ENCODE peak calls at places on chromosome 17, in seven cellular contexts. W is GM23248, H is MM.1S, R is PC-9, D is SK-N-SH, L is neural progenitor cell, C is GM23338. J is an unnamed sample. For H3F3A, the result is how much of the 10 kb centered on the place peaks cover.

GRCh38 chr17:60087882-60088669 is 9.4 kb upstream of the HEATR6 start:
- DNase-seq in D (no peak), H (no peak), R (peak), C (peak), L (no peak), W (peak), J (peak)

GRCh38 chr17:34633351-34633750 is 54.0 kb downstream of the TMEM132E start:
- DNase-seq in C (peak), R (peak), H (peak), L (peak), W (no peak), D (no peak), J (no peak)

GRCh38 chr17:67689534-67690177 is 28.1 kb upstream of the NOL11 start:
- DNase-seq in L (peak), D (peak), R (peak), H (peak), W (peak), C (peak), J (peak)

GRCh38 chr17:2710804-2711607 is 558 bp downstream of the CLUH start:
- DNase-seq in L (peak), C (peak), H (peak), D (peak), W (peak), R (peak), J (peak)

GRCh38 chr17:73155410-73156165 is 9.2 kb upstream of the SSTR2 start:
- DNase-seq in H (no peak), W (no peak), D (peak), L (peak), R (no peak), C (peak), J (no peak)

GRCh38 chr17:43936434-43936833 is 5.8 kb downstream of the PPY start:
- DNase-seq in L (no peak), C (no peak), R (no peak), W (peak), D (no peak), H (no peak), J (peak)

GRCh38 chr17:75308732-75309629 is 19.7 kb upstream of the SLC25A19 start:
- DNase-seq in L (no peak), D (no peak), C (no peak), R (no peak), H (no peak), W (no peak), J (no peak)

GRCh38 chr17:9475259-9475658 is 100.4 kb downstream of the STX8 start:
- DNase-seq in C (no peak), D (no peak), W (no peak), L (no peak), R (no peak), H (no peak), J (no peak)

GRCh38 chr17:45363498-45363897 is 46.7 kb upstream of the MAP3K14 start:
- DNase-seq in R (no peak), D (no peak), H (no peak), W (no peak), C (no peak), L (no peak), J (no peak)

GRCh38 chr17:2724783-2725164 is 13.2 kb upstream of the CLUH start:
- DNase-seq in D (no peak), C (peak), L (peak), R (no peak), W (peak), H (no peak), J (peak)

GRCh38 chr17:38705523-38705802 is 390 bp downstream of the MLLT6 start:
- DNase-seq in C (peak), D (peak), L (no peak), W (peak), H (no peak), R (no peak), J (no peak)

GRCh38 chr17:64500923-64501765 is 4.3 kb upstream of the POLG2 start:
- DNase-seq in C (no peak), H (no peak), D (no peak), W (peak), L (no peak), R (no peak), J (no peak)

GRCh38 chr17:64503341-64503740 is 2.7 kb downstream of the DDX5 start:
- DNase-seq in H (no peak), W (peak), C (no peak), D (no peak), L (no peak), R (no peak), J (no peak)

GRCh38 chr17:64500487-64500859 is 3.6 kb upstream of the POLG2 start:
- DNase-seq in W (peak), C (no peak), D (no peak), L (no peak), R (no peak), H (no peak), J (no peak)

GRCh38 chr17:64502809-64503208 is 3.3 kb downstream of the DDX5 start:
- DNase-seq in D (no peak), H (no peak), R (no peak), C (no peak), L (no peak), W (peak), J (no peak)

GRCh38 chr17:64502021-64502420 is 4.1 kb downstream of the DDX5 start:
- DNase-seq in D (no peak), L (no peak), W (peak), H (no peak), R (no peak), C (no peak), J (no peak)
- H3F3A ChIP-seq in D (half or more), L (half or more), W (half or more), H (half or more), R (half or more), C (half or more), J (half or more)

DNA sequence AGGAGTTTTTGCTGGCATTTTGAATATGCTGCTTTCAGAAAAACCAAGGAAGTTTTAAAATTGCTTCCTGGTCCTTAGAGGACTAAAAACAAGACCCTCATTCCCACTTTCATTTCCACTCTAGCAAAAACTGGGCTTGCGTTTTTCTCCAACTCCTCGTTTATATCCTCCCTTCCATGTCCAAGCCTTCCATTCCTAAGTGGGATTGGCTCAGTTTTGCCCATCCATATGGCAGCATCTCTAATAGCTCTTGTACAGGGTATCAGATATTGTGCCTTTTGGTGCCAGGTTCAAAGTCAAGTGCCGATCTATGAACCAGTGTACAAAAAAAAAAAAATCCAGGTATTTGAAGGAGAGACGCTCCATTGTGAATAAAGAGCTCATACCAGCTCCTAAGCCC is 9.9 kb upstream of the TBKBP1 start:
- DNase-seq in W (no peak), L (no peak), R (no peak), H (no peak), D (no peak), C (no peak), J (no peak)
- H3F3A ChIP-seq in W (half or more), L (half or more), R (half or more), H (under half), D (half or more), C (under half), J (under half)

GRCh38 chr17:57999010-57999495 is 8.0 kb downstream of the SRSF1 start:
- DNase-seq in L (no peak), R (no peak), W (no peak), H (no peak), D (no peak), C (no peak), J (no peak)

GRCh38 chr17:58001461-58002124 is 5.5 kb downstream of the SRSF1 start:
- DNase-seq in W (no peak), H (no peak), D (no peak), L (no peak), R (no peak), C (no peak), J (no peak)

GRCh38 chr17:57997085-57997809 is 9.2 kb upstream of the VEZF1 start:
- DNase-seq in W (no peak), R (no peak), L (no peak), H (no peak), D (no peak), C (no peak), J (no peak)

GRCh38 chr17:57998234-57998746 is 8.8 kb downstream of the SRSF1 start:
- DNase-seq in L (no peak), D (no peak), C (no peak), R (no peak), W (no peak), H (no peak), J (no peak)

DNA sequence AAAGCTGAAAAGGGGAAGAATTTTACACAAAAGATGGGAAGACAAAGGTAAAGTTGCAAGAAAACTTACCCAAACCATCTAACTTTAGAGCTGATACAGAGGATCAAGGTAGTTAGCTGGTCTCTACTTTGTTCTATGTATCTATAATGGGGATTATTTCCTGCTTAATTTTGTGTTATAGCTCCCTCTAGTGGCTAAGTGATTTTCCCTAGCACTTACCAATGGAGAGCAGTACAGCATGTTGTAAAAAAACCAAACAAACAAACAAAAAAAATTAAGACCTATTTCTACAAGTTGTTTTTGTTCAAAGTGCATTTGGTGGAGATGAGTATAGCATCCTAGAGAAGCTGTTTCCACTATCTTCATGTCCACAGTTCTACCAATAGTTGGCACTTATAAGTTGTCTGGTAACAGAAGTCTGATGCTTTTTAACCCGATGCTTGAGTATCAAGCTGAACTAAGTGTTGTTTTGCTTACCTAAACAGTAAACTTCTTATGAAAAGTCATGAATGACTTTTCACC is 7.5 kb downstream of the SRSF1 start:
- DNase-seq in L (peak), H (peak), W (peak), D (peak), R (peak), C (peak), J (peak)
- H3F3A ChIP-seq in L (half or more), H (half or more), W (half or more), D (half or more), R (half or more), C (under half), J (half or more)

GRCh38 chr17:81846743-81847689 is 12.2 kb upstream of the PPP1R27 start:
- DNase-seq in W (no peak), D (no peak), H (no peak), L (no peak), R (no peak), C (no peak), J (no peak)

GRCh38 chr17:81854974-81855774 is 5.2 kb downstream of the P4HB start:
- DNase-seq in W (peak), R (no peak), L (no peak), D (peak), C (peak), H (peak), J (peak)

GRCh38 chr17:81851423-81851822 is 8.9 kb downstream of the P4HB start:
- DNase-seq in L (no peak), W (no peak), C (no peak), D (no peak), H (no peak), R (no peak), J (no peak)

GRCh38 chr17:81849457-81849856 is 10.9 kb downstream of the P4HB start:
- DNase-seq in D (no peak), H (peak), W (no peak), R (no peak), C (no peak), L (no peak), J (no peak)

GRCh38 chr17:81852237-81852636 is 8.1 kb downstream of the P4HB start:
- DNase-seq in D (no peak), C (no peak), H (peak), R (no peak), W (no peak), L (no peak), J (no peak)
- H3F3A ChIP-seq in D (under half), C (under half), H (under half), R (under half), W (under half), L (under half), J (under half)

DNA sequence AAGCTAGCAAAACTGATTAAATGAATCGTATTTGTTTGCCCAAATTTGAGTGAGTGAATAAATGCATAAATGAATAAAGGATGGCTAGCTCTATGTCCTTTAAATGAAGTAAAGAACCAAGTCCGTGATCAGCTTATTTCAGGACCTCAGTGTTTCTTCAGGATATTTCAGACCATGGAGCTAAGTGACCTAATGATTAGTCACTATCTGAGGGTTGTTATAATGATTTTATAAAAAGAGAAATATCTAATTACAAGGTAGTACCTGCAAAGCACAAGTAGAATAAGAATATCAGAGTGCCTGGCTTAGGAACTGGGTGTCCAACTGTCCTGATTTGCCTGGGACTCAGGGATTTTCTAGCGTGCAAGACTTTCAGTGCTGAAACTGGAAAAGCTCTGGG is 12.5 kb downstream of the KCNJ2 start:
- DNase-seq in W (peak), R (no peak), D (no peak), L (no peak), C (no peak), H (no peak), J (peak)
- H3F3A ChIP-seq in W (under half), R (under half), D (under half), L (under half), C (under half), H (under half), J (under half)

GRCh38 chr17:77451894-77452852 is 311.4 kb downstream of the SEC14L1 start:
- DNase-seq in R (no peak), D (peak), W (peak), L (peak), C (peak), H (no peak), J (no peak)
- H3F3A ChIP-seq in R (under half), D (under half), W (under half), L (under half), C (under half), H (under half), J (under half)

DNA sequence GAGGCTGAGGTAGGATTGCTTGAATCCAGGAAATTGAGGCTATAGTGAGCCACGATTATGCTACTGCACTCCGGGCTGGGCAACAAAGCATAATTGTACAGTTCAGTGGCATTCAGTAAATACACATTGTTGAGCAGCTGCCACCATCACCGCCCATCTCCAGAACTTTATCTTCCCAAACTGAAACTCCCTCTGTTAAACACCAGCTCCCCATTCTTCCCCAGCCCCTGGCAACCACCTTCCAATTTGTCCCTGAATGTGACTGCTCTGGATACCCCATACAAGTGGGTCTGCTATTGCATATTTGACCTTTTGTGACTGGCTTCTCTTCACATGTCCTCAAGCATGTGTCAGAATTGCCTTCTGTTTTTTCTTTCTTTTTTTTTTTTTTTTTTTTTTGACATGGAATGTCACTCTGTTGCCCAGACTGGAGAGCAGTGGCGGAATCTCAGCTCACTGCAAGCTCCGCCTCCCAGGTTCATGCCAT is 2.9 kb downstream of the RPL38 start:
- DNase-seq in C (no peak), D (no peak), H (no peak), R (no peak), W (no peak), L (no peak), J (no peak)
- H3F3A ChIP-seq in C (half or more), D (half or more), H (under half), R (half or more), W (half or more), L (half or more), J (under half)

GRCh38 chr17:27342059-27342458 is 48.1 kb downstream of the WSB1 start:
- DNase-seq in W (no peak), L (no peak), C (no peak), R (no peak), D (no peak), H (no peak), J (no peak)
- H3F3A ChIP-seq in W (under half), L (under half), C (under half), R (under half), D (under half), H (under half), J (under half)

GRCh38 chr17:65018612-65019290 is 37.8 kb downstream of the GNA13 start:
- DNase-seq in C (no peak), D (no peak), H (no peak), L (peak), R (no peak), W (peak), J (no peak)

GRCh38 chr17:65013613-65014391 is 42.7 kb downstream of the GNA13 start:
- DNase-seq in H (no peak), C (no peak), L (no peak), R (peak), D (no peak), W (peak), J (peak)

GRCh38 chr17:65015855-65016254 is 40.7 kb downstream of the GNA13 start:
- DNase-seq in D (no peak), R (no peak), L (no peak), H (no peak), C (no peak), W (no peak), J (no peak)

GRCh38 chr17:65020284-65020683 is 36.3 kb downstream of the GNA13 start:
- DNase-seq in R (peak), W (peak), D (no peak), L (no peak), H (no peak), C (no peak), J (peak)

DNA sequence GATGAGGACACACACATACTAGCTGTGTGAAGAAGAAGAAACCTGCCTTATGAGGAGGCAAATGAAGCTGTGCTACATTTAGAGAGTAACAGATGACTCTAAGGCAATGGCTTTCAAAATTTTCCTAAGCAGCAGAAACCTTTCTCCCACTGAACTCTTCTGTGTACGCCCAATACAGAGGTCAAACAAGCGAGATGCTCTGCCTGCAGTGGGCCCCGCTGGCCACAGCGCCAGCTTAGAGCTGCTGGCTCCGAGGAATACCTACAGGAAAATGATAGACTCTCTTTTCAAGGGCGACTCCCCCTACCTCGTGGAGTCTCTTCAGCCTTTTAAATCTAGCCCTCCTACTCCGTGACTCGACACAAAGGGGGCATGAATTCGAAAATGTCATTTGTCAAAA is 39.2 kb downstream of the GNA13 start:
- DNase-seq in D (no peak), W (peak), C (peak), R (no peak), L (peak), H (no peak), J (no peak)
- H3F3A ChIP-seq in D (under half), W (half or more), C (under half), R (under half), L (under half), H (under half), J (under half)

GRCh38 chr17:64969046-64969501 is 49.8 kb upstream of the LRRC37A3 start:
- DNase-seq in H (peak), R (no peak), C (no peak), L (no peak), W (no peak), D (no peak), J (no peak)

DNA sequence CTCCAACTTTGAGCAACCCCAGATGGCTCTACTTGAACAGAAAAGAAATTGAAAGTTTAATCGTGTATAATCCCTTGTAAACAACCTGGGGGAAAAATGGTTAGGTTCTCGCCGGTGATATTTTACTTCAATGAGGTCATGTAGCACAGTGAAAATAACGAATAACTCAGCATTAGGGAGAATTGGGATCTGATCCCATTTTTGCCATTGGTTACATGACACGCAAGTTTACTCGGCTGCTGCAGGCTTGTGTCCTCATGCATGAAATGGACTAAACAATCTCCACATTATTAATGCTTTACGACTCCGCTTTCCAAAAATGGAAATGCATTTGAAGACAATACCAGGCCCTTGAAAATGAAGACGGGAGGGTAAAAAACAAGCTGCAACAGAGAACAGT is 45.5 kb upstream of the LRRC37A3 start:
- DNase-seq in D (no peak), C (no peak), W (no peak), R (no peak), L (peak), H (no peak), J (no peak)
- H3F3A ChIP-seq in D (under half), C (under half), W (under half), R (under half), L (under half), H (under half), J (under half)

J was measured in PC-3.